ENCODE peak calls at places on chromosomes 12 and 14, in four cellular contexts. One of them, this sample, is unnamed.

GRCh38 chr14:63493246-63493645 is 49.9 kb downstream of the PPP2R5E start:
- DNase-seq in neural crest cell: no peak
- DNase-seq in body of pancreas: no peak
- DNase-seq in astrocyte of the spinal cord: no peak
- DNase-seq in this sample: peak; percentile 28

GRCh38 chr12:9646794-9647622 is 22.5 kb upstream of the CLEC2D start:
- DNase-seq in astrocyte of the spinal cord: peak; percentile 22
- DNase-seq in body of pancreas: no peak
- DNase-seq in neural crest cell: no peak
- DNase-seq in this sample: peak; percentile 35

GRCh38 chr12:92943482-92944250 is 14.6 kb upstream of the EEA1 start:
- DNase-seq in neural crest cell: no peak
- DNase-seq in body of pancreas: no peak
- DNase-seq in astrocyte of the spinal cord: peak; percentile 63
- DNase-seq in this sample: peak; percentile 28

GRCh38 chr12:2341871-2342270 is 289.1 kb downstream of the CACNA1C start:
- DNase-seq in astrocyte of the spinal cord: peak; percentile 65
- DNase-seq in neural crest cell: no peak
- DNase-seq in body of pancreas: no peak
- DNase-seq in this sample: peak; percentile 67

GRCh38 chr12:19759229-19759628 is 319.9 kb downstream of the AEBP2 start:
- DNase-seq in body of pancreas: no peak
- DNase-seq in astrocyte of the spinal cord: peak; percentile 77
- DNase-seq in neural crest cell: no peak
- DNase-seq in this sample: peak; percentile 73

GRCh38 chr12:91574975-91575374 is 392.4 kb upstream of the DCN start:
- DNase-seq in astrocyte of the spinal cord: no peak
- DNase-seq in neural crest cell: no peak
- DNase-seq in body of pancreas: no peak
- DNase-seq in this sample: no peak

GRCh38 chr14:56185991-56186390 is 67.8 kb downstream of the PELI2 start:
- DNase-seq in neural crest cell: no peak
- DNase-seq in body of pancreas: peak; percentile 69
- DNase-seq in astrocyte of the spinal cord: no peak
- DNase-seq in this sample: no peak

GRCh38 chr14:89787525-89787924 is 167.0 kb downstream of the EFCAB11 start:
- DNase-seq in astrocyte of the spinal cord: peak; percentile 64
- DNase-seq in body of pancreas: no peak
- DNase-seq in neural crest cell: no peak
- DNase-seq in this sample: peak; percentile 21

GRCh38 chr12:110636516-110636915 is 22.6 kb downstream of the TCTN1 start:
- DNase-seq in astrocyte of the spinal cord: no peak
- DNase-seq in body of pancreas: no peak
- DNase-seq in neural crest cell: no peak
- DNase-seq in this sample: no peak

GRCh38 chr12:43847427-43847826 is 11.5 kb downstream of the TMEM117 start:
- DNase-seq in body of pancreas: no peak
- DNase-seq in astrocyte of the spinal cord: peak; percentile 52
- DNase-seq in neural crest cell: no peak
- DNase-seq in this sample: peak; percentile 75

GRCh38 chr14:89349196-89350008 is 67.6 kb downstream of the FOXN3 start:
- DNase-seq in body of pancreas: peak; percentile 84
- DNase-seq in neural crest cell: peak; percentile 55
- DNase-seq in astrocyte of the spinal cord: peak; percentile 65
- DNase-seq in this sample: peak; percentile 99

GRCh38 chr12:117023998-117024960 is 74.9 kb downstream of the TESC start:
- DNase-seq in body of pancreas: no peak
- DNase-seq in neural crest cell: no peak
- DNase-seq in astrocyte of the spinal cord: no peak
- DNase-seq in this sample: no peak

GRCh38 chr14:104799657-104800599 is 973 bp upstream of the ZBTB42 start:
- DNase-seq in body of pancreas: peak; percentile 92
- DNase-seq in neural crest cell: no peak
- DNase-seq in astrocyte of the spinal cord: peak; percentile 79
- DNase-seq in this sample: peak; percentile 46

GRCh38 chr14:90019824-90020523 is 41.8 kb upstream of the KCNK13 start:
- DNase-seq in neural crest cell: no peak
- DNase-seq in astrocyte of the spinal cord: no peak
- DNase-seq in body of pancreas: no peak
- DNase-seq in this sample: peak; percentile 6

GRCh38 chr12:5123921-5124320 is 80.2 kb downstream of the KCNA5 start:
- DNase-seq in astrocyte of the spinal cord: peak; percentile 63
- DNase-seq in neural crest cell: no peak
- DNase-seq in body of pancreas: no peak
- DNase-seq in this sample: no peak

GRCh38 chr12:105676694-105677093 is 346.2 kb downstream of the C12orf75 start:
- DNase-seq in neural crest cell: no peak
- DNase-seq in astrocyte of the spinal cord: no peak
- DNase-seq in body of pancreas: peak; percentile 38
- DNase-seq in this sample: no peak

GRCh38 chr12:67926063-67926462 is 63.2 kb upstream of the IFNG-AS1 start:
- DNase-seq in body of pancreas: no peak
- DNase-seq in neural crest cell: no peak
- DNase-seq in astrocyte of the spinal cord: no peak
- DNase-seq in this sample: no peak

GRCh38 chr12:113278631-113279030 is 56.3 kb downstream of the SLC8B1 start:
- DNase-seq in neural crest cell: no peak
- DNase-seq in astrocyte of the spinal cord: no peak
- DNase-seq in body of pancreas: no peak
- DNase-seq in this sample: no peak